ENCODE peak calls at places on chromosomes 6 and 20, in nine cellular contexts. One of them, this sample, is unnamed.

GRCh38 chr6:125201961-125202729 is 48.6 kb downstream of the TPD52L1 start:
- DNase-seq in LNCaP clone FGC: peak; percentile 70
- DNase-seq in SHP77: peak; percentile 27
- DNase-seq in germinal center: no peak
- DNase-seq in HL-60: no peak
- DNase-seq in NAMALWA: no peak
- DNase-seq in left ventricle myocardium superior: peak; percentile 59
- DNase-seq in EL: peak; percentile 93
- DNase-seq in myocyte: peak; percentile 53
- DNase-seq in this sample: peak; percentile 91

GRCh38 chr20:58994390-58995159 is 12.5 kb downstream of the CTSZ start:
- DNase-seq in LNCaP clone FGC: no peak
- DNase-seq in SHP77: no peak
- DNase-seq in germinal center: no peak
- DNase-seq in HL-60: no peak
- DNase-seq in NAMALWA: no peak
- DNase-seq in left ventricle myocardium superior: peak; percentile 42
- DNase-seq in EL: no peak
- DNase-seq in myocyte: no peak
- DNase-seq in this sample: no peak

GRCh38 chr6:87212596-87212995 is 57.2 kb downstream of the ZNF292 start:
- DNase-seq in LNCaP clone FGC: no peak
- DNase-seq in SHP77: no peak
- DNase-seq in germinal center: no peak
- DNase-seq in HL-60: no peak
- DNase-seq in NAMALWA: no peak
- DNase-seq in left ventricle myocardium superior: no peak
- DNase-seq in EL: no peak
- DNase-seq in myocyte: no peak
- DNase-seq in this sample: no peak

GRCh38 chr6:49933526-49933925 is 30.4 kb downstream of the DEFB114 start:
- DNase-seq in LNCaP clone FGC: no peak
- DNase-seq in SHP77: no peak
- DNase-seq in germinal center: no peak
- DNase-seq in HL-60: no peak
- DNase-seq in NAMALWA: no peak
- DNase-seq in left ventricle myocardium superior: no peak
- DNase-seq in EL: no peak
- DNase-seq in myocyte: no peak
- DNase-seq in this sample: no peak

GRCh38 chr20:62645613-62646012 is 3.3 kb downstream of the SLCO4A1 start:
- DNase-seq in LNCaP clone FGC: no peak
- DNase-seq in SHP77: no peak
- DNase-seq in germinal center: no peak
- DNase-seq in HL-60: no peak
- DNase-seq in NAMALWA: no peak
- DNase-seq in left ventricle myocardium superior: no peak
- DNase-seq in EL: no peak
- DNase-seq in myocyte: no peak
- DNase-seq in this sample: no peak

GRCh38 chr6:23963137-23963536 is 162.9 kb upstream of the NRSN1 start:
- DNase-seq in LNCaP clone FGC: peak; percentile 33
- DNase-seq in SHP77: no peak
- DNase-seq in germinal center: no peak
- DNase-seq in HL-60: no peak
- DNase-seq in NAMALWA: no peak
- DNase-seq in left ventricle myocardium superior: no peak
- DNase-seq in EL: no peak
- DNase-seq in myocyte: no peak
- DNase-seq in this sample: no peak

GRCh38 chr6:5110246-5110645 is 25.1 kb downstream of the PPP1R3G start:
- DNase-seq in LNCaP clone FGC: no peak
- DNase-seq in SHP77: no peak
- DNase-seq in germinal center: no peak
- DNase-seq in HL-60: no peak
- DNase-seq in NAMALWA: no peak
- DNase-seq in left ventricle myocardium superior: no peak
- DNase-seq in EL: no peak
- DNase-seq in myocyte: no peak
- DNase-seq in this sample: no peak

GRCh38 chr20:1171461-1172093 is 13.2 kb downstream of the TMEM74B start:
- DNase-seq in LNCaP clone FGC: no peak
- DNase-seq in SHP77: no peak
- DNase-seq in germinal center: no peak
- DNase-seq in HL-60: no peak
- DNase-seq in NAMALWA: peak; percentile 16
- DNase-seq in left ventricle myocardium superior: peak; percentile 58
- DNase-seq in EL: peak; percentile 34
- DNase-seq in myocyte: peak; percentile 69
- DNase-seq in this sample: no peak

GRCh38 chr6:40894962-40895799 is 143.8 kb downstream of the UNC5CL start:
- DNase-seq in LNCaP clone FGC: no peak
- DNase-seq in SHP77: peak; percentile 12
- DNase-seq in germinal center: no peak
- DNase-seq in HL-60: peak; percentile 31
- DNase-seq in NAMALWA: no peak
- DNase-seq in left ventricle myocardium superior: peak; percentile 65
- DNase-seq in EL: peak; percentile 60
- DNase-seq in myocyte: peak; percentile 85
- DNase-seq in this sample: peak; percentile 43

This sample was measured in MG63.